ENCODE peak calls at places on chromosomes 7 and 10, in eight cellular contexts. W, T, M, V, X, C, N and P are unnamed samples.

GRCh38 chr7:149291036-149291835 is 29.2 kb downstream of the ZNF783 start:
- DNase-seq in W (no peak), T (no peak), M (no peak), V (no peak), X (no peak), C (no peak), N (no peak), P (peak)

GRCh38 chr7:22920664-22921063 is 93.3 kb downstream of the HYCC1 start:
- DNase-seq in W (no peak), T (no peak), M (no peak), V (no peak), X (no peak), C (no peak), N (no peak), P (no peak)

GRCh38 chr10:68348265-68348741 is 15.6 kb upstream of the PBLD start:
- DNase-seq in W (no peak), T (no peak), M (peak), V (peak), X (peak), C (peak), N (peak), P (no peak)

GRCh38 chr7:5695037-5695708 is 86.3 kb downstream of the RNF216 start:
- DNase-seq in W (no peak), T (no peak), M (peak), V (peak), X (no peak), C (no peak), N (peak), P (no peak)

GRCh38 chr10:320787-321186 is 185.5 kb downstream of the ZMYND11 start:
- DNase-seq in W (no peak), T (no peak), M (no peak), V (no peak), X (no peak), C (no peak), N (no peak), P (no peak)

GRCh38 chr10:78916227-78916626 is 152.5 kb upstream of the ZMIZ1 start:
- DNase-seq in W (no peak), T (no peak), M (no peak), V (no peak), X (no peak), C (no peak), N (no peak), P (no peak)

GRCh38 chr7:47659664-47660462 is 78.0 kb upstream of the TNS3 start:
- DNase-seq in W (no peak), T (no peak), M (no peak), V (no peak), X (no peak), C (no peak), N (no peak), P (no peak)

GRCh38 chr10:123860856-123861255 is 30.8 kb downstream of the CPXM2 start:
- DNase-seq in W (no peak), T (no peak), M (no peak), V (no peak), X (no peak), C (no peak), N (no peak), P (no peak)

GRCh38 chr7:50795253-50795652 is 12.6 kb upstream of the GRB10 start:
- DNase-seq in W (no peak), T (no peak), M (no peak), V (no peak), X (no peak), C (no peak), N (no peak), P (no peak)

GRCh38 chr10:1661861-1662260 is 75.5 kb downstream of the ADARB2 start:
- DNase-seq in W (no peak), T (no peak), M (no peak), V (no peak), X (no peak), C (no peak), N (no peak), P (no peak)

GRCh38 chr7:117119192-117119924 is 166.1 kb downstream of the ST7 start:
- DNase-seq in W (peak), T (peak), M (peak), V (peak), X (peak), C (peak), N (peak), P (peak)

GRCh38 chr7:82507976-82508677 is 64.5 kb upstream of the CACNA2D1 start:
- DNase-seq in W (no peak), T (no peak), M (no peak), V (no peak), X (no peak), C (no peak), N (no peak), P (no peak)

GRCh38 chr10:130409931-130410330 is 273.7 kb downstream of the GLRX3 start:
- DNase-seq in W (no peak), T (no peak), M (no peak), V (no peak), X (no peak), C (no peak), N (no peak), P (no peak)

GRCh38 chr10:100520811-100521210 is 1.1 kb upstream of the SEC31B start:
- DNase-seq in W (no peak), T (no peak), M (peak), V (peak), X (no peak), C (no peak), N (peak), P (no peak)

GRCh38 chr7:22864855-22865606 is 42.4 kb upstream of the TOMM7 start:
- DNase-seq in W (no peak), T (no peak), M (peak), V (no peak), X (no peak), C (no peak), N (no peak), P (no peak)